ENCODE peak calls at places on chromosomes 4 and X, in ten cellular contexts. One of them, this sample, is unnamed.

GRCh38 chr4:17332483-17332882 is 179.4 kb downstream of the QDPR start:
- DNase-seq in NCI-H524: peak; percentile 14
- DNase-seq in Caki2: no peak
- DNase-seq in fibroblast of mammary gland: no peak
- DNase-seq in AG04449: no peak
- DNase-seq in posterior vena cava: no peak
- DNase-seq in NCI-H187 treated with DMSO at 0.1 percent for 48 hours: no peak
- DNase-seq in M059J: peak; percentile 25
- DNase-seq in occipital lobe: no peak
- DNase-seq in retina: no peak
- DNase-seq in this sample: no peak

GRCh38 chr4:182271731-182272525 is 28.7 kb downstream of the TENM3 start:
- DNase-seq in NCI-H524: no peak
- DNase-seq in Caki2: no peak
- DNase-seq in fibroblast of mammary gland: no peak
- DNase-seq in AG04449: no peak
- DNase-seq in posterior vena cava: no peak
- DNase-seq in NCI-H187 treated with DMSO at 0.1 percent for 48 hours: no peak
- DNase-seq in M059J: no peak
- DNase-seq in occipital lobe: no peak
- DNase-seq in retina: no peak
- DNase-seq in this sample: no peak

GRCh38 chrX:105695451-105695850 is 126.9 kb upstream of the NRK start:
- DNase-seq in NCI-H524: no peak
- DNase-seq in Caki2: no peak
- DNase-seq in fibroblast of mammary gland: peak; percentile 77
- DNase-seq in AG04449: no peak
- DNase-seq in posterior vena cava: no peak
- DNase-seq in NCI-H187 treated with DMSO at 0.1 percent for 48 hours: no peak
- DNase-seq in M059J: no peak
- DNase-seq in occipital lobe: no peak
- DNase-seq in retina: no peak
- DNase-seq in this sample: no peak

GRCh38 chr4:145297556-145297955 is 117.2 kb upstream of the OTUD4 start:
- DNase-seq in NCI-H524: no peak
- DNase-seq in Caki2: no peak
- DNase-seq in fibroblast of mammary gland: no peak
- DNase-seq in AG04449: no peak
- DNase-seq in posterior vena cava: no peak
- DNase-seq in NCI-H187 treated with DMSO at 0.1 percent for 48 hours: no peak
- DNase-seq in M059J: no peak
- DNase-seq in occipital lobe: no peak
- DNase-seq in retina: no peak
- DNase-seq in this sample: no peak

GRCh38 chr4:168387091-168387490 is 68.5 kb upstream of the DDX60 start:
- DNase-seq in NCI-H524: no peak
- DNase-seq in Caki2: no peak
- DNase-seq in fibroblast of mammary gland: no peak
- DNase-seq in AG04449: no peak
- DNase-seq in posterior vena cava: no peak
- DNase-seq in NCI-H187 treated with DMSO at 0.1 percent for 48 hours: no peak
- DNase-seq in M059J: no peak
- DNase-seq in occipital lobe: no peak
- DNase-seq in retina: no peak
- DNase-seq in this sample: no peak

GRCh38 chrX:54178100-54178940 is 4.7 kb downstream of the FAM120C start:
- DNase-seq in NCI-H524: no peak
- DNase-seq in Caki2: peak; percentile 28
- DNase-seq in fibroblast of mammary gland: peak; percentile 80
- DNase-seq in AG04449: peak; percentile 53
- DNase-seq in posterior vena cava: no peak
- DNase-seq in NCI-H187 treated with DMSO at 0.1 percent for 48 hours: no peak
- DNase-seq in M059J: peak; percentile 75
- DNase-seq in occipital lobe: no peak
- DNase-seq in retina: no peak
- DNase-seq in this sample: no peak

GRCh38 chr4:80134936-80135701 is 62.1 kb upstream of the ANTXR2 start:
- DNase-seq in NCI-H524: peak; percentile 11
- DNase-seq in Caki2: no peak
- DNase-seq in fibroblast of mammary gland: no peak
- DNase-seq in AG04449: no peak
- DNase-seq in posterior vena cava: no peak
- DNase-seq in NCI-H187 treated with DMSO at 0.1 percent for 48 hours: no peak
- DNase-seq in M059J: no peak
- DNase-seq in occipital lobe: no peak
- DNase-seq in retina: no peak
- DNase-seq in this sample: no peak

GRCh38 chr4:147596976-147597375 is 20.2 kb upstream of the TMEM184C start:
- DNase-seq in NCI-H524: no peak
- DNase-seq in Caki2: peak; percentile 67
- DNase-seq in fibroblast of mammary gland: peak; percentile 75
- DNase-seq in AG04449: no peak
- DNase-seq in posterior vena cava: no peak
- DNase-seq in NCI-H187 treated with DMSO at 0.1 percent for 48 hours: no peak
- DNase-seq in M059J: peak; percentile 94
- DNase-seq in occipital lobe: no peak
- DNase-seq in retina: no peak
- DNase-seq in this sample: no peak